ENCODE peak calls at places on chromosomes 3 and 15, in eight cellular contexts. One of them, this sample, is unnamed.

GRCh38 chr3:144590854-144591253 is 619.2 kb downstream of the DIPK2A start:
- DNase-seq in esophagus squamous epithelium: no peak
- DNase-seq in A549: peak; percentile 45
- DNase-seq in transverse colon: no peak
- DNase-seq in gastrocnemius medialis: no peak
- DNase-seq in esophagus muscularis mucosa: no peak
- DNase-seq in right lobe of liver: no peak
- DNase-seq in breast epithelium: no peak
- DNase-seq in this sample: no peak

GRCh38 chr15:29569533-29570092 is 252.7 kb downstream of the TJP1 start:
- DNase-seq in transverse colon: no peak
- DNase-seq in A549: no peak
- DNase-seq in esophagus squamous epithelium: no peak
- DNase-seq in breast epithelium: no peak
- DNase-seq in right lobe of liver: no peak
- DNase-seq in gastrocnemius medialis: no peak
- DNase-seq in esophagus muscularis mucosa: peak; percentile 79
- DNase-seq in this sample: no peak

GRCh38 chr15:90883526-90883931 is 775 bp upstream of the FES start:
- DNase-seq in gastrocnemius medialis: no peak
- DNase-seq in right lobe of liver: peak; percentile 73
- DNase-seq in esophagus squamous epithelium: no peak
- DNase-seq in esophagus muscularis mucosa: no peak
- DNase-seq in A549: no peak
- DNase-seq in breast epithelium: no peak
- DNase-seq in transverse colon: no peak
- DNase-seq in this sample: no peak

GRCh38 chr15:101255615-101256350 is 3.9 kb upstream of the CHSY1 start:
- DNase-seq in right lobe of liver: peak; percentile 22
- DNase-seq in esophagus muscularis mucosa: no peak
- DNase-seq in gastrocnemius medialis: no peak
- DNase-seq in transverse colon: no peak
- DNase-seq in esophagus squamous epithelium: no peak
- DNase-seq in A549: peak; percentile 37
- DNase-seq in breast epithelium: no peak
- DNase-seq in this sample: no peak

GRCh38 chr3:170440346-170440745 is 21.7 kb downstream of the CLDN11 start:
- DNase-seq in breast epithelium: no peak
- DNase-seq in A549: no peak
- DNase-seq in gastrocnemius medialis: no peak
- DNase-seq in transverse colon: no peak
- DNase-seq in esophagus muscularis mucosa: no peak
- DNase-seq in esophagus squamous epithelium: no peak
- DNase-seq in right lobe of liver: no peak
- DNase-seq in this sample: no peak

GRCh38 chr3:42502429-42503250 is at the start of gene VIPR1:
- DNase-seq in right lobe of liver: peak; percentile 92
- DNase-seq in esophagus muscularis mucosa: no peak
- DNase-seq in A549: peak; percentile 58
- DNase-seq in breast epithelium: peak; percentile 88
- DNase-seq in transverse colon: peak; percentile 95
- DNase-seq in gastrocnemius medialis: no peak
- DNase-seq in esophagus squamous epithelium: peak; percentile 24
- DNase-seq in this sample: peak; percentile 97

GRCh38 chr15:83106994-83107840 is at the start of gene TM6SF1:
- DNase-seq in esophagus squamous epithelium: no peak
- DNase-seq in A549: no peak
- DNase-seq in transverse colon: no peak
- DNase-seq in right lobe of liver: peak; percentile 50
- DNase-seq in gastrocnemius medialis: peak; percentile 38
- DNase-seq in breast epithelium: no peak
- DNase-seq in esophagus muscularis mucosa: no peak
- DNase-seq in this sample: no peak

GRCh38 chr3:178353292-178353814 is 182.9 kb upstream of the KCNMB2 start:
- DNase-seq in gastrocnemius medialis: no peak
- DNase-seq in esophagus squamous epithelium: no peak
- DNase-seq in transverse colon: no peak
- DNase-seq in A549: no peak
- DNase-seq in breast epithelium: no peak
- DNase-seq in esophagus muscularis mucosa: no peak
- DNase-seq in right lobe of liver: no peak
- DNase-seq in this sample: no peak

GRCh38 chr15:63049747-63050439 is 7.3 kb downstream of the TPM1 start:
- DNase-seq in gastrocnemius medialis: no peak
- DNase-seq in right lobe of liver: no peak
- DNase-seq in breast epithelium: no peak
- DNase-seq in A549: peak; percentile 53
- DNase-seq in esophagus muscularis mucosa: no peak
- DNase-seq in transverse colon: no peak
- DNase-seq in esophagus squamous epithelium: no peak
- DNase-seq in this sample: no peak

GRCh38 chr3:24521306-24522154 is 26.9 kb upstream of the THRB start:
- DNase-seq in esophagus muscularis mucosa: no peak
- DNase-seq in breast epithelium: peak; percentile 30
- DNase-seq in gastrocnemius medialis: no peak
- DNase-seq in right lobe of liver: peak; percentile 75
- DNase-seq in esophagus squamous epithelium: no peak
- DNase-seq in A549: peak; percentile 28
- DNase-seq in transverse colon: peak; percentile 62
- DNase-seq in this sample: peak; percentile 75

GRCh38 chr3:173659972-173660371 is 262.4 kb downstream of the NLGN1 start:
- DNase-seq in gastrocnemius medialis: no peak
- DNase-seq in esophagus squamous epithelium: no peak
- DNase-seq in transverse colon: no peak
- DNase-seq in esophagus muscularis mucosa: no peak
- DNase-seq in A549: no peak
- DNase-seq in breast epithelium: no peak
- DNase-seq in right lobe of liver: no peak
- DNase-seq in this sample: no peak

GRCh38 chr3:97764186-97765055 is at the start of gene ARL6:
- DNase-seq in transverse colon: peak; percentile 83
- DNase-seq in esophagus squamous epithelium: peak; percentile 34
- DNase-seq in A549: peak; percentile 86
- DNase-seq in gastrocnemius medialis: peak; percentile 55
- DNase-seq in breast epithelium: peak; percentile 55
- DNase-seq in esophagus muscularis mucosa: peak; percentile 96
- DNase-seq in right lobe of liver: peak; percentile 88
- DNase-seq in this sample: peak; percentile 89

GRCh38 chr3:78707094-78707493 is 1060.7 kb downstream of the ROBO1 start:
- DNase-seq in gastrocnemius medialis: no peak
- DNase-seq in esophagus muscularis mucosa: no peak
- DNase-seq in transverse colon: no peak
- DNase-seq in right lobe of liver: no peak
- DNase-seq in esophagus squamous epithelium: no peak
- DNase-seq in breast epithelium: no peak
- DNase-seq in A549: no peak
- DNase-seq in this sample: no peak

GRCh38 chr15:68775671-68776476 is 44.8 kb downstream of the ANP32A start:
- DNase-seq in gastrocnemius medialis: peak; percentile 60
- DNase-seq in breast epithelium: no peak
- DNase-seq in A549: no peak
- DNase-seq in right lobe of liver: no peak
- DNase-seq in transverse colon: peak; percentile 55
- DNase-seq in esophagus squamous epithelium: no peak
- DNase-seq in esophagus muscularis mucosa: no peak
- DNase-seq in this sample: no peak

DNA sequence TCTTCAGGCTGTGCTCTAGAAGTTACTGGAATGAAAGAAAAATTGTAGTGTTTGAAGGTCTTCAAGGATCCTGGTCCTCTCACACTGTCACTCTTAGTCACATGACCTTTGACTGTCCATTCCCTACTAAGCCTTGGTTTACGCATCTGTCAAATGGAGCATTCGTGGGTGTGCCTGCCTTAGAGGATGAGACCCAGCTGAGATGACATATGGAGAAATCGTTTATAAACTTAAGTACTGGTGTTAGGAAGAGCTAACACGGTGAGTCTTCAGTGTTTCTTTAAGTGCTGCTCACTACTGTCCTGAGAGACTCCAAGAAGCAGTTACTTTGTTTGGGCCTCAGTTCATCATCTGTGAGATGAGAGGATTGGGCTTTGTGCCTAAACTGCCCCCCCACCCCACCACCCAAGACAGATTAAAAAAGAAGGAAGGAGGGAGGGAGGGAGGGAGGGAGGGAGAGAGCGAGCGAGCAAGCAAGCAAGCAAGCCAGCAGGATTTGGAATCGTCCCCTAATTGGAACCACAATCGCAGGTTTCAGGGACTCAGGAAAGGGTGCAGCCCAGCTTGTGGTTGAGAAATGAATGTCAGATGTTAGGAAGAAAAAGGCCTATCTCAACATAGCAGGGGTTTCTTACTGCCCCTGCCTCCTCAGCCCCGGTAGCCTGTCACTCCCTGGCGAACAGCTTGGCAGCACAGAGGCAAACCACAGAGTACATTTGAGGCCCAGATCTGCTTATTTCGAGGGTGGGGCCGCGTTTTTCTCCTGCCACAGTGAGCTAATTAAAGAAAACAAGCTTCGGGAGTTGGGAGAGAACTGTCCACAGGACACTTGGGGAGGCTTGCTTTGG is 32.7 kb downstream of the SMAD3 start:
- DNase-seq in transverse colon: peak; percentile 48
- DNase-seq in esophagus muscularis mucosa: no peak
- DNase-seq in esophagus squamous epithelium: no peak
- DNase-seq in gastrocnemius medialis: peak; percentile 59
- DNase-seq in breast epithelium: peak; percentile 40
- DNase-seq in right lobe of liver: no peak
- DNase-seq in A549: no peak
- DNase-seq in this sample: no peak
- H3K4me1 ChIP-seq in transverse colon: peaks cover 31% of the 10 kb centered on the region
- H3K4me1 ChIP-seq in esophagus muscularis mucosa: peaks cover 69% of the 10 kb centered on the region
- H3K4me1 ChIP-seq in esophagus squamous epithelium: peaks cover 93% of the 10 kb centered on the region
- H3K4me1 ChIP-seq in gastrocnemius medialis: peaks cover 76% of the 10 kb centered on the region
- H3K4me1 ChIP-seq in breast epithelium: peaks cover 3% of the 10 kb centered on the region
- H3K4me1 ChIP-seq in right lobe of liver: peaks cover 20% of the 10 kb centered on the region
- H3K4me1 ChIP-seq in A549: peaks cover 98% of the 10 kb centered on the region
- H3K4me1 ChIP-seq in this sample: peaks cover 29% of the 10 kb centered on the region

DNA sequence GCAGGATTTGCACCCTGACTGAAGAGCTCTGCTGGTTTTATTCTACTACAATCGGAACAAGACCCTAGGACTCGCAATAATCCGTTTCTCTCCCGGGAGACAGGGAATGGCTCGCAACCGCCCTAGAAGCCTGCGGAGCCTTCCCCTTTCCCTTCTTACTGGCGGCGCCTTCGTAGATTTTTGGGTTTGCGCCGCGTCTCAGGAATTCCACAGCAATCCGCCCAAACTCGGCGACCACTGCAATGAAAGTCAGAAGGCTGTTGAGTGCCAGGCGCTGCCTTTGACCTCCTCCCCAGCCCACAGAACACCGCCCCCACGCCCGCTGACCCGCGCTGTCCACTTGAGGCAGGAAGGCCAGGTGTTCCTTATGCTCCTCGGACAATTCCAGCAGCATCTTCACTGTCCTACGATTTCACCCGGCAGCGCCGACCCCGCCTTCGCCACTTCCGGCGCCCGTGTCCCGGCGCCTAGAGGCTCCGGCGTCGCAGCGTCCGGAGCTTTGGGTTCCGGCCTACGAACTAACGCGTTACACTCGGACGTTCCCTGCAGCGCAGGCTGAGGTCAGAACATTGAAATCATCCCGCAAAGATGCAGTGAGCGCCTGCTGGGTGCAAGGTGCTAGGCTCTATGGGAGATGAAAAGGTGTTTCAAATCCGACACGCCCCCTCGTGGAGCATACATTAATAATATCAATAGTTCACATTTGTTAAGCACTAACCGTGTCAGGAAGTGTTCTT is at the start of gene COMMD2:
- DNase-seq in breast epithelium: peak; percentile 64
- DNase-seq in esophagus muscularis mucosa: peak; percentile 92
- DNase-seq in esophagus squamous epithelium: peak; percentile 28
- DNase-seq in transverse colon: peak; percentile 78
- DNase-seq in right lobe of liver: peak; percentile 79
- DNase-seq in A549: peak; percentile 94
- DNase-seq in gastrocnemius medialis: peak; percentile 30
- DNase-seq in this sample: peak; percentile 81
- TF ChIP-seq POLR2A in breast epithelium: peak; percentile 63
- TF ChIP-seq POLR2A in esophagus muscularis mucosa: no peak
- TF ChIP-seq POLR2A in esophagus squamous epithelium: peak; percentile 56
- TF ChIP-seq POLR2A in transverse colon: peak; percentile 64
- TF ChIP-seq POLR2A in right lobe of liver: peak; percentile 53
- TF ChIP-seq POLR2A in A549: peak; percentile 86
- TF ChIP-seq POLR2A in gastrocnemius medialis: peak; percentile 49
- TF ChIP-seq POLR2A in this sample: peak; percentile 57

GRCh38 chr3:125151437-125151806 is 61.1 kb downstream of the SLC12A8 start:
- DNase-seq in A549: no peak
- DNase-seq in transverse colon: no peak
- DNase-seq in right lobe of liver: no peak
- DNase-seq in esophagus muscularis mucosa: no peak
- DNase-seq in gastrocnemius medialis: no peak
- DNase-seq in breast epithelium: no peak
- DNase-seq in esophagus squamous epithelium: no peak
- DNase-seq in this sample: no peak
- H3K4me3 ChIP-seq in A549: no peak overlapping the region
- H3K4me3 ChIP-seq in transverse colon: no peak overlapping the region
- H3K4me3 ChIP-seq in right lobe of liver: no peak overlapping the region
- H3K4me3 ChIP-seq in esophagus muscularis mucosa: no peak overlapping the region
- H3K4me3 ChIP-seq in gastrocnemius medialis: no peak overlapping the region
- H3K4me3 ChIP-seq in breast epithelium: no peak overlapping the region
- H3K4me3 ChIP-seq in esophagus squamous epithelium: no peak overlapping the region
- H3K4me3 ChIP-seq in this sample: no peak overlapping the region

GRCh38 chr15:43932907-43933306 is 106.1 kb downstream of the WDR76 start:
- DNase-seq in esophagus squamous epithelium: no peak
- DNase-seq in gastrocnemius medialis: no peak
- DNase-seq in right lobe of liver: no peak
- DNase-seq in esophagus muscularis mucosa: no peak
- DNase-seq in A549: no peak
- DNase-seq in breast epithelium: no peak
- DNase-seq in transverse colon: no peak
- DNase-seq in this sample: no peak

GRCh38 chr15:43928152-43928551 is 101.3 kb downstream of the WDR76 start:
- DNase-seq in esophagus squamous epithelium: no peak
- DNase-seq in breast epithelium: no peak
- DNase-seq in right lobe of liver: no peak
- DNase-seq in transverse colon: no peak
- DNase-seq in esophagus muscularis mucosa: no peak
- DNase-seq in gastrocnemius medialis: no peak
- DNase-seq in A549: no peak
- DNase-seq in this sample: no peak

GRCh38 chr15:43930079-43930478 is 103.3 kb downstream of the WDR76 start:
- DNase-seq in esophagus squamous epithelium: no peak
- DNase-seq in breast epithelium: no peak
- DNase-seq in A549: no peak
- DNase-seq in right lobe of liver: no peak
- DNase-seq in esophagus muscularis mucosa: no peak
- DNase-seq in transverse colon: no peak
- DNase-seq in gastrocnemius medialis: no peak
- DNase-seq in this sample: no peak

GRCh38 chr15:43932036-43932435 is 105.2 kb downstream of the WDR76 start:
- DNase-seq in right lobe of liver: no peak
- DNase-seq in esophagus squamous epithelium: no peak
- DNase-seq in transverse colon: no peak
- DNase-seq in breast epithelium: no peak
- DNase-seq in A549: no peak
- DNase-seq in gastrocnemius medialis: no peak
- DNase-seq in esophagus muscularis mucosa: no peak
- DNase-seq in this sample: no peak

DNA sequence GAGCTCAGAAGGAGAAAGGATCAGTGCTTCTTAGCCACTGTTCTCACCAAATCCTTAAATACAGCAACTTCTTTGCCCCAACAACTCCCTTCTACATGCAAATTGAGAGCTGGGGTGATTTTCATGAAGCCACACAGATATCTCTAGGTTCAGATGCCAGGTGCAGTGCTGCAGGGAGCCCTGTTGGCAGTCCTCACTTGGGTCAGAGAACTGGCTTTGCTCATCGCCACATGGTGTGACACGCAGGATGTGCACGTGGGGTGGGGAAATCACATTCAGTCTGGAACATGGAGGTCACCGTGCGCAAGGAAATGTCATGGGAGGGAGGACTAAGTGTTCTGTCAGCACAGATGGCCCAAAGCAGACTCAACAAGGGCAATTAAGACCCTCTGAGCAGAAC is 103.8 kb downstream of the WDR76 start:
- DNase-seq in esophagus muscularis mucosa: no peak
- DNase-seq in A549: no peak
- DNase-seq in gastrocnemius medialis: no peak
- DNase-seq in transverse colon: peak; percentile 27
- DNase-seq in esophagus squamous epithelium: no peak
- DNase-seq in breast epithelium: no peak
- DNase-seq in right lobe of liver: no peak
- DNase-seq in this sample: no peak
- H3K4me1 ChIP-seq in esophagus muscularis mucosa: no peaks in the 10 kb centered on the region
- H3K4me1 ChIP-seq in A549: no peaks in the 10 kb centered on the region
- H3K4me1 ChIP-seq in gastrocnemius medialis: no peaks in the 10 kb centered on the region
- H3K4me1 ChIP-seq in transverse colon: no peaks in the 10 kb centered on the region
- H3K4me1 ChIP-seq in esophagus squamous epithelium: peaks cover 5% of the 10 kb centered on the region
- H3K4me1 ChIP-seq in breast epithelium: no peaks in the 10 kb centered on the region
- H3K4me1 ChIP-seq in right lobe of liver: no peaks in the 10 kb centered on the region
- H3K4me1 ChIP-seq in this sample: no peaks in the 10 kb centered on the region